ENCODE peak calls at places on chromosomes 7 and 10, in six cellular contexts. P is aorta, G is fibroblast of lung, C is GM23248, S is brain microvascular endothelial cell, M is uterus. K is an unnamed sample.

GRCh38 chr10:58477122-58477521 is 35.5 kb upstream of the BICC1 start:
- DNase-seq in M (no peak), G (peak; percentile 37), P (peak; percentile 64), S (peak; percentile 34), C (peak; percentile 74), K (peak; percentile 64)

GRCh38 chr10:74600170-74600569 is 226.2 kb upstream of the KAT6B start:
- DNase-seq in S (no peak), M (no peak), P (no peak), G (no peak), C (no peak), K (no peak)

GRCh38 chr10:28291881-28292297 is 11.0 kb downstream of the MPP7 start:
- DNase-seq in C (peak; percentile 84), P (no peak), S (peak; percentile 96), G (peak; percentile 61), M (no peak), K (no peak)

GRCh38 chr10:102269017-102269416 is 23.7 kb downstream of the GBF1 start:
- DNase-seq in P (no peak), S (no peak), M (no peak), C (peak; percentile 41), G (peak; percentile 6), K (no peak)

GRCh38 chr10:44662002-44662401 is 249.1 kb upstream of the TMEM72 start:
- DNase-seq in P (no peak), G (peak; percentile 47), M (peak; percentile 29), S (no peak), C (no peak), K (no peak)

GRCh38 chr7:6258440-6259182 is 13.8 kb downstream of the CYTH3 start:
- DNase-seq in G (peak; percentile 88), P (no peak), S (peak; percentile 80), M (no peak), C (peak; percentile 91), K (no peak)

GRCh38 chr7:28818996-28819395 is 139.1 kb downstream of the TRIL start:
- DNase-seq in G (no peak), S (no peak), M (no peak), P (no peak), C (no peak), K (no peak)

GRCh38 chr7:27097686-27098492 is 2.1 kb upstream of the HOXA1 start:
- DNase-seq in C (peak; percentile 46), P (no peak), M (no peak), S (no peak), G (peak; percentile 53), K (no peak)

GRCh38 chr7:85186521-85187241 is at the start of gene SEMA3D:
- DNase-seq in S (peak; percentile 57), P (peak; percentile 92), C (peak; percentile 94), M (no peak), G (peak; percentile 87), K (peak; percentile 89)

GRCh38 chr10:681670-682318 is 7.7 kb downstream of the DIP2C start:
- DNase-seq in G (peak; percentile 68), S (peak; percentile 19), M (no peak), C (peak; percentile 30), P (peak; percentile 71), K (no peak)

GRCh38 chr7:2593036-2593727 is 34.4 kb downstream of the IQCE start:
- DNase-seq in C (no peak), S (no peak), G (no peak), P (no peak), M (no peak), K (no peak)

GRCh38 chr10:132337019-132337418 is 5.0 kb downstream of the LRRC27 start:
- DNase-seq in M (no peak), P (peak; percentile 65), G (no peak), S (no peak), C (peak; percentile 55), K (no peak)

GRCh38 chr7:27295236-27295635 is 52.6 kb downstream of the EVX1 start:
- DNase-seq in M (no peak), C (no peak), S (no peak), P (no peak), G (no peak), K (no peak)

GRCh38 chr7:23473848-23474097 is 3.5 kb upstream of the IGF2BP3 start:
- DNase-seq in G (no peak), C (no peak), P (no peak), S (no peak), M (no peak), K (no peak)

GRCh38 chr7:30252885-30253795 is 31.3 kb upstream of the ZNRF2 start:
- DNase-seq in G (no peak), S (peak; percentile 31), M (no peak), P (peak; percentile 78), C (peak; percentile 39), K (no peak)

GRCh38 chr7:102472126-102473041 is 6.3 kb downstream of the POLR2J start:
- DNase-seq in S (no peak), C (no peak), P (peak; percentile 73), M (no peak), G (no peak), K (no peak)

GRCh38 chr7:153381275-153382119 is 621.9 kb downstream of the ACTR3B start:
- DNase-seq in S (no peak), M (peak; percentile 56), P (no peak), C (peak; percentile 3), G (no peak), K (peak; percentile 65)

GRCh38 chr10:64070241-64070640 is 549.0 kb downstream of the REEP3 start:
- DNase-seq in C (no peak), S (no peak), P (no peak), M (no peak), G (no peak), K (no peak)
- H3K27ac ChIP-seq in C (no peak overlapping the region), S (no peak overlapping the region), P (no peak overlapping the region), M (no peak overlapping the region), G (no peak overlapping the region), K (no peak overlapping the region)

GRCh38 chr10:98433371-98433770 is 13.4 kb downstream of the HPS1 start:
- DNase-seq in M (no peak), G (no peak), P (no peak), S (no peak), C (no peak), K (no peak)
- H3K27ac ChIP-seq in M (no peak overlapping the region), G (no peak overlapping the region), P (no peak overlapping the region), S (no peak overlapping the region), C (no peak overlapping the region), K (no peak overlapping the region)

DNA sequence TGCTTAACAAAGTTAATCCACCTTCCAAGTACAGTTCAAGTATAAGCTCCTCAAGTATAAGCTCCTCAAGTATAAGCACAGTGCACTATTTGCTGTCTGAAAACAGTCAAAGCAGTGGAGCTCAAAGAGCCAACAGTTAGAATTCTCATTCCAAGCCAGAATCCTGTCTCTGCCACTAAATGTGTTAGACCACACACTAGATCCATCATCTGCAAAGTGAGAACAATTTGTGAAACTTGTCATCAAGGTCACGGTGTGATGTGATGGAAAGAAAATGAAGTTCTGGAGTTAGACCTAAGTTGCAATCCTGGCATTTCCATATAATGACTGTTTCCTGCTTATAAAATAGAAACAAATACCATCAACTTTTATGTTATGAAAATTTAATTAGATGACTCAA is 602.5 kb downstream of the TNS3 start:
- DNase-seq in G (no peak), P (no peak), C (peak; percentile 13), S (no peak), M (no peak), K (no peak)
- H3K27ac ChIP-seq in G (no peak overlapping the region), P (no peak overlapping the region), C (no peak overlapping the region), S (no peak overlapping the region), M (no peak overlapping the region), K (no peak overlapping the region)

GRCh38 chr7:131011437-131011752 is 277.4 kb upstream of the KLF14 start:
- DNase-seq in S (no peak), P (no peak), C (peak; percentile 54), G (no peak), M (no peak), K (no peak)

GRCh38 chr7:131010714-131011436 is 276.9 kb upstream of the KLF14 start:
- DNase-seq in C (peak; percentile 78), P (no peak), M (no peak), S (no peak), G (peak; percentile 84), K (no peak)

GRCh38 chr7:131012477-131013031 is 278.5 kb upstream of the KLF14 start:
- DNase-seq in C (peak; percentile 93), S (no peak), G (no peak), M (no peak), P (no peak), K (no peak)

GRCh38 chr7:131013716-131014115 is 279.7 kb upstream of the KLF14 start:
- DNase-seq in M (no peak), C (no peak), G (no peak), S (no peak), P (no peak), K (no peak)

DNA sequence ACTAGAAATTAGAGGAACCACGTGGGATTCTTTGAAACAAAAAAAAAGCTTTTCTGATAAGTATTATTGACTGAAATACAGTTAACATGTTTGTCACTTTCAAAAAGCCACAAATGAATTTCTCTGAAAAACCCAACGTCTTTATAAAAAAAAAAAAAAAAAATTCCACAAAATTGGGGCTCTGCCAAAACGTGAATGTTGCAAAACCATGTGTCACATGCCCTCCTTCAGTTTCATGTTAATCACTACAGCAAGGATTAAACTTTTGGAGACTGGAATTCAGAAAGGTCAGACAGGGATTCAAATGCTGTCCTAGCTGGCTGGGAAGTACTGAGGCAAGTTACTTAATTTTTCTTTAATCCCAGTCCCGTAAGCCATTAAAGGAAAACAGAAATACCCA is 278.0 kb upstream of the KLF14 start:
- DNase-seq in G (peak; percentile 93), S (peak; percentile 52), M (no peak), C (peak; percentile 91), P (no peak), K (no peak)
- H3K27ac ChIP-seq in G (peak overlapping the region; percentile 71), S (peak overlapping the region; percentile 48), M (peak overlapping the region; percentile 48), C (peak overlapping the region; percentile 99), P (no peak overlapping the region), K (no peak overlapping the region)